ENCODE peak calls at places on chromosomes 2 and 18, in seven cellular contexts. K is AG10803, W is bronchial epithelial cell, F is esophagus squamous epithelium, B is endodermal cell, V is sigmoid colon, E is WERI-Rb-1. T is an unnamed sample.

GRCh38 chr2:237413293-237414055 is 490 bp downstream of the COL6A3 start:
- DNase-seq in K (peak; percentile 70), W (no peak), F (no peak), B (no peak), V (peak; percentile 78), E (no peak), T (no peak)

GRCh38 chr2:141923657-141924056 is 207.2 kb downstream of the LRP1B start:
- DNase-seq in K (peak; percentile 66), W (peak; percentile 78), F (no peak), B (no peak), V (no peak), E (no peak), T (peak; percentile 78)

GRCh38 chr2:219073413-219074129 is 12.8 kb upstream of the IHH start:
- DNase-seq in K (peak; percentile 67), W (peak; percentile 52), F (no peak), B (peak; percentile 89), V (no peak), E (peak; percentile 63), T (peak; percentile 41)

GRCh38 chr2:109545828-109546713 is 67.7 kb downstream of the SEPTIN10 start:
- DNase-seq in K (peak; percentile 49), W (peak; percentile 64), F (no peak), B (peak; percentile 92), V (peak; percentile 84), E (peak; percentile 60), T (peak; percentile 35)

GRCh38 chr2:106020821-106021316 is 173.2 kb downstream of the UXS1 start:
- DNase-seq in K (no peak), W (no peak), F (no peak), B (no peak), V (no peak), E (no peak), T (no peak)

GRCh38 chr2:174124171-174124570 is 124.2 kb downstream of the OLA1 start:
- DNase-seq in K (no peak), W (no peak), F (no peak), B (peak; percentile 67), V (no peak), E (no peak), T (no peak)

GRCh38 chr2:240644859-240645301 is 19.6 kb downstream of the GPR35 start:
- DNase-seq in K (no peak), W (no peak), F (no peak), B (peak; percentile 48), V (no peak), E (no peak), T (no peak)

GRCh38 chr2:28332696-28333095 is 60.0 kb upstream of the FOSL2 start:
- DNase-seq in K (no peak), W (no peak), F (no peak), B (no peak), V (no peak), E (no peak), T (no peak)

GRCh38 chr2:178256382-178257053 is 62.2 kb downstream of the OSBPL6 start:
- DNase-seq in K (no peak), W (no peak), F (no peak), B (peak; percentile 46), V (no peak), E (no peak), T (no peak)

GRCh38 chr18:40485318-40485717 is 1469.7 kb upstream of the PIK3C3 start:
- DNase-seq in K (peak; percentile 30), W (peak; percentile 43), F (no peak), B (no peak), V (no peak), E (no peak), T (peak; percentile 48)

GRCh38 chr2:44974064-44974715 is 32.7 kb downstream of the SIX3 start:
- DNase-seq in K (peak; percentile 39), W (peak; percentile 76), F (no peak), B (peak; percentile 90), V (no peak), E (peak; percentile 90), T (peak; percentile 53)

GRCh38 chr2:174939046-174939445 is 66.1 kb downstream of the CHN1 start:
- DNase-seq in K (peak; percentile 62), W (peak; percentile 72), F (no peak), B (no peak), V (no peak), E (no peak), T (peak; percentile 62)

GRCh38 chr2:147792966-147793617 is 51.7 kb upstream of the ACVR2A start:
- DNase-seq in K (peak; percentile 74), W (no peak), F (no peak), B (no peak), V (no peak), E (no peak), T (peak; percentile 19)

GRCh38 chr2:20514596-20515269 is 67.9 kb downstream of the RHOB start:
- DNase-seq in K (peak; percentile 91), W (peak; percentile 97), F (no peak), B (no peak), V (peak; percentile 75), E (no peak), T (peak; percentile 95)

GRCh38 chr2:94874277-94874997 is 3.2 kb downstream of the TEKT4 start:
- DNase-seq in K (peak; percentile 23), W (no peak), F (no peak), B (peak; percentile 89), V (no peak), E (peak; percentile 79), T (no peak)

GRCh38 chr2:28316546-28317335 is 75.9 kb upstream of the FOSL2 start:
- DNase-seq in K (no peak), W (no peak), F (no peak), B (peak; percentile 20), V (no peak), E (no peak), T (no peak)

GRCh38 chr18:25350561-25351201 is 1.3 kb downstream of the ZNF521 start:
- DNase-seq in K (peak; percentile 60), W (no peak), F (no peak), B (peak; percentile 56), V (peak; percentile 78), E (peak; percentile 9), T (peak; percentile 2)

GRCh38 chr2:147487286-147487979 is 357.4 kb upstream of the ACVR2A start:
- DNase-seq in K (no peak), W (no peak), F (no peak), B (peak; percentile 64), V (no peak), E (no peak), T (no peak)

GRCh38 chr2:27915191-27915590 is 24.7 kb downstream of the BABAM2 start:
- DNase-seq in K (peak; percentile 56), W (no peak), F (no peak), B (no peak), V (peak; percentile 72), E (no peak), T (no peak)

GRCh38 chr18:32019251-32019943 is 772 bp downstream of the RNF125 start:
- DNase-seq in K (peak; percentile 8), W (peak; percentile 24), F (no peak), B (peak; percentile 78), V (no peak), E (peak; percentile 10), T (peak; percentile 47)

GRCh38 chr2:71332413-71332866 is 858 bp downstream of the ZNF638 start:
- DNase-seq in K (no peak), W (peak; percentile 14), F (no peak), B (no peak), V (no peak), E (no peak), T (no peak)
- H3K4me3 ChIP-seq in K (peak overlapping the region; percentile 96), W (peak overlapping the region; percentile 95), F (peak overlapping the region; percentile 84), B (peak overlapping the region; percentile 90), V (peak overlapping the region; percentile 81), E (peak overlapping the region; percentile 78), T (peak overlapping the region; percentile 93)

GRCh38 chr2:138003411-138003810 is 39.1 kb downstream of the HNMT start:
- DNase-seq in K (no peak), W (no peak), F (no peak), B (no peak), V (no peak), E (no peak), T (no peak)

GRCh38 chr2:138010890-138011289 is 46.6 kb downstream of the HNMT start:
- DNase-seq in K (no peak), W (no peak), F (no peak), B (no peak), V (no peak), E (no peak), T (no peak)

GRCh38 chr2:138012082-138012481 is 47.8 kb downstream of the HNMT start:
- DNase-seq in K (no peak), W (no peak), F (no peak), B (no peak), V (no peak), E (no peak), T (no peak)

GRCh38 chr2:138009622-138010021 is 45.3 kb downstream of the HNMT start:
- DNase-seq in K (no peak), W (no peak), F (no peak), B (no peak), V (no peak), E (no peak), T (no peak)

DNA sequence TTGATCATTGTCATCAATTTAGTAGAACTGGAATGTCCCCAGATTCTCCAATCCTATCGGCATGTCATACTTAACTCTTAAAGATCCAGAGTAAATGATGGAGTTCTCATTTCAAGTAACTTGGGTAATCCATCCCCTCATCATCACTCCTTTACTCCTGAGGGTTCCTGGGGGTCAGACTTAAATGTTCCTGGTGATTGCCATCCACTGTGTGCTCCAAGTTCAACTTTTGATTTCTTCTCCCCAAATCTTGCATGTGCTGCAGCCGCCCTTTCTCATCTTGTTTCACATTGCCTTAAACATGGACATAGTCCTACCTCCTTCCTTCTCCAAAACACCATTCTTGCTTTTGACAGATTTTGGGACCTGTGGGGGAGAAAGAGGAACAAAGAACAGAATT is 43.2 kb downstream of the HNMT start:
- DNase-seq in K (no peak), W (no peak), F (no peak), B (no peak), V (no peak), E (no peak), T (no peak)
- H3K4me3 ChIP-seq in K (no peak overlapping the region), W (no peak overlapping the region), F (no peak overlapping the region), B (no peak overlapping the region), V (no peak overlapping the region), E (no peak overlapping the region), T (no peak overlapping the region)

DNA sequence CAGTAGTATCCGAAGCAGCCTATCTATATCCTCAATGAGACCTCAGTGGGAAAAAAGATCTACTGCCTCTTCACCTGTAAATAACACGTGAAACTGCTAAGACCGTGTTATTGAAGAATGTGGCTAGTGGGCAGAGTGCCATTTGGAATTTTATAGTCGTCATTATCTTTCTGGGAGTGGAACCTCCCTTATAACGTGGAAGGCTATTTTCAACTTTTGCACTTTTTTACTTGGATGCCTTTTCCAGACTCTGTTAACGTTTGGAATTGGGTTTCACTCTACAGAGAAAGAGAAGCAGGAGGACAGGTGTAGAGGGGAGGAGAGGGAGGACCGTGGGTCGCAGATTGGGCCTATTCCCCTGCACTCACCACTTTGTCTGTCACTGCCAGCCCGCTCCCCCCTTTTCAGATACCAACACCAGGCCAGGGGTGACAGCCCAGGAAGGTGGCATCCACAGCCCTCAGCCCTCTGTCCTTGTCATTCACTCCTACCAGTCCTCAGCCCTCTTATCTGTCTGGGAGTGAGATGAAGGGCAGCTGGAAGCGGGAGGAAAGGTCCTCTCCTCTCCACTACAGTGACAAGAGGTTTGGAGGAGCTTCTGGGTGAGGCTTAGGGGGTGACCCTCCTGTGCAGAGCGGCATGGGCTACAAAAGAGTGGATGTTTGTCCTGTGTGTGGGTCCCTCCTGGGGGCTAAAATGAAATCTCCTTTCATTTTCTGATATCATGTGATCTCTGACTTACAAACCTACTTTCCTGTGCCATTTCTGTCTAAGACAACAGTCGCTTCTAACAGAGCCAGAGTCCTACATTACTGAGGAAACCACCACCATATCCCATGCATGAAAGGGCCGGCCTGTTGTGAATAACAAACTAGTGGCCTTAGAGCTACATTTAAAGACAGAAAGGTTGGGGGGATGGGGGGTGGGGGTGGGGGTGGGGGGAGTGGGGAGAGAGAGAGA is 23.9 kb upstream of the CEP68 start:
- DNase-seq in K (no peak), W (no peak), F (no peak), B (no peak), V (no peak), E (no peak), T (no peak)
- H3K4me3 ChIP-seq in K (no peak overlapping the region), W (no peak overlapping the region), F (no peak overlapping the region), B (no peak overlapping the region), V (no peak overlapping the region), E (no peak overlapping the region), T (no peak overlapping the region)

GRCh38 chr2:54709341-54709809 is 14.1 kb upstream of the EML6 start:
- DNase-seq in K (no peak), W (peak; percentile 35), F (no peak), B (peak; percentile 82), V (no peak), E (no peak), T (no peak)
- H3K4me3 ChIP-seq in K (peak overlapping the region; percentile 50), W (peak overlapping the region; percentile 42), F (peak overlapping the region; percentile 33), B (no peak overlapping the region), V (peak overlapping the region; percentile 34), E (no peak overlapping the region), T (no peak overlapping the region)

T was measured in mammary epithelial cell.